ENCODE peak calls at places on chromosome 14, in seven cellular contexts. H, B, Y, S, L, E and M are unnamed samples.

GRCh38 chr14:23984891-23985607 is 3.7 kb upstream of the DHRS4L2 start:
- DNase-seq in H (no peak), B (peak), Y (no peak), S (no peak), L (no peak), E (peak), M (peak)

GRCh38 chr14:33589334-33589733 is 361.5 kb downstream of the EGLN3 start:
- DNase-seq in H (no peak), B (peak), Y (no peak), S (no peak), L (no peak), E (no peak), M (peak)

GRCh38 chr14:52063107-52063506 is 5.8 kb downstream of the NID2 start:
- DNase-seq in H (no peak), B (peak), Y (no peak), S (no peak), L (no peak), E (peak), M (no peak)

GRCh38 chr14:75231320-75231719 is 47.3 kb upstream of the FOS start:
- DNase-seq in H (no peak), B (no peak), Y (no peak), S (no peak), L (no peak), E (no peak), M (no peak)

GRCh38 chr14:62307844-62308243 is 545.6 kb downstream of the SNAPC1 start:
- DNase-seq in H (no peak), B (no peak), Y (no peak), S (no peak), L (no peak), E (no peak), M (no peak)

GRCh38 chr14:61139006-61139599 is 142.0 kb downstream of the TMEM30B start:
- DNase-seq in H (no peak), B (no peak), Y (no peak), S (no peak), L (no peak), E (no peak), M (no peak)

GRCh38 chr14:56703947-56704346 is 106.3 kb downstream of the OTX2 start:
- DNase-seq in H (no peak), B (no peak), Y (no peak), S (no peak), L (no peak), E (no peak), M (no peak)

GRCh38 chr14:99033951-99034350 is 238.0 kb downstream of the BCL11B start:
- DNase-seq in H (no peak), B (no peak), Y (no peak), S (no peak), L (no peak), E (no peak), M (no peak)

GRCh38 chr14:35470775-35471174 is 63.2 kb upstream of the INSM2 start:
- DNase-seq in H (peak), B (peak), Y (no peak), S (peak), L (no peak), E (no peak), M (no peak)

GRCh38 chr14:53528114-53528513 is 375.0 kb upstream of the DDHD1 start:
- DNase-seq in H (no peak), B (peak), Y (no peak), S (no peak), L (no peak), E (no peak), M (no peak)

GRCh38 chr14:100212476-100213333 is 26.2 kb upstream of the YY1 start:
- DNase-seq in H (no peak), B (no peak), Y (no peak), S (peak), L (no peak), E (no peak), M (no peak)

GRCh38 chr14:50001999-50002925 is 109.4 kb downstream of the ARF6 start:
- DNase-seq in H (no peak), B (no peak), Y (no peak), S (peak), L (peak), E (no peak), M (peak)

GRCh38 chr14:23121401-23121800 is 2.3 kb upstream of the CEBPE start:
- DNase-seq in H (no peak), B (peak), Y (no peak), S (no peak), L (no peak), E (peak), M (peak)

GRCh38 chr14:99971929-99972747 is 93.1 kb upstream of the EVL start:
- DNase-seq in H (peak), B (peak), Y (no peak), S (peak), L (no peak), E (no peak), M (no peak)

GRCh38 chr14:72855913-72856312 is 38.0 kb downstream of the DPF3 start:
- DNase-seq in H (no peak), B (peak), Y (no peak), S (no peak), L (no peak), E (no peak), M (no peak)

GRCh38 chr14:34699873-34700621 is 14.3 kb downstream of the CFL2 start:
- DNase-seq in H (no peak), B (peak), Y (no peak), S (peak), L (no peak), E (no peak), M (no peak)

GRCh38 chr14:106023411-106023810 is 497.0 kb downstream of the TMEM121 start:
- DNase-seq in H (no peak), B (no peak), Y (no peak), S (no peak), L (no peak), E (no peak), M (no peak)

GRCh38 chr14:94918896-94919295 is 149.0 kb upstream of the GSC start:
- DNase-seq in H (no peak), B (no peak), Y (no peak), S (no peak), L (no peak), E (no peak), M (no peak)

GRCh38 chr14:59425322-59425945 is 39.7 kb downstream of the GPR135 start:
- DNase-seq in H (peak), B (peak), Y (no peak), S (no peak), L (no peak), E (peak), M (no peak)

GRCh38 chr14:44149597-44149996 is 357.5 kb downstream of the FSCB start:
- DNase-seq in H (peak), B (no peak), Y (no peak), S (peak), L (no peak), E (no peak), M (no peak)

GRCh38 chr14:104948736-104949031 is 24.0 kb downstream of the PLD4 start:
- DNase-seq in H (no peak), B (no peak), Y (peak), S (no peak), L (no peak), E (no peak), M (no peak)